ENCODE peak calls at places on chromosomes 11 and 22, in eight cellular contexts. One of them, this sample, is unnamed.

GRCh38 chr11:30333405-30333804 is 10.5 kb downstream of the ARL14EP start:
- DNase-seq in bronchial epithelial cell: peak; percentile 28
- DNase-seq in fibroblast of pulmonary artery: peak; percentile 37
- DNase-seq in choroid plexus epithelial cell: peak; percentile 58
- DNase-seq in lung: no peak
- DNase-seq in CD8-positive, alpha-beta memory T cell: no peak
- DNase-seq in ovary: no peak
- DNase-seq in effector memory CD4-positive, alpha-beta T cell: no peak
- DNase-seq in this sample: peak; percentile 53

GRCh38 chr11:128157423-128158298 is 429.7 kb downstream of the ETS1 start:
- DNase-seq in bronchial epithelial cell: peak; percentile 75
- DNase-seq in fibroblast of pulmonary artery: peak; percentile 89
- DNase-seq in choroid plexus epithelial cell: peak; percentile 90
- DNase-seq in lung: peak; percentile 54
- DNase-seq in CD8-positive, alpha-beta memory T cell: peak; percentile 64
- DNase-seq in ovary: no peak
- DNase-seq in effector memory CD4-positive, alpha-beta T cell: peak; percentile 45
- DNase-seq in this sample: peak; percentile 77

GRCh38 chr22:33909075-33909458 is 11.2 kb downstream of the LARGE1 start:
- DNase-seq in bronchial epithelial cell: no peak
- DNase-seq in fibroblast of pulmonary artery: peak; percentile 60
- DNase-seq in choroid plexus epithelial cell: peak; percentile 75
- DNase-seq in lung: no peak
- DNase-seq in CD8-positive, alpha-beta memory T cell: no peak
- DNase-seq in ovary: peak; percentile 40
- DNase-seq in effector memory CD4-positive, alpha-beta T cell: no peak
- DNase-seq in this sample: no peak

GRCh38 chr11:68763181-68763721 is 11.9 kb upstream of the TESMIN start:
- DNase-seq in bronchial epithelial cell: no peak
- DNase-seq in fibroblast of pulmonary artery: no peak
- DNase-seq in choroid plexus epithelial cell: peak; percentile 19
- DNase-seq in lung: no peak
- DNase-seq in CD8-positive, alpha-beta memory T cell: peak; percentile 4
- DNase-seq in ovary: no peak
- DNase-seq in effector memory CD4-positive, alpha-beta T cell: no peak
- DNase-seq in this sample: no peak

GRCh38 chr11:36153581-36153980 is 135.6 kb downstream of the COMMD9 start:
- DNase-seq in bronchial epithelial cell: no peak
- DNase-seq in fibroblast of pulmonary artery: no peak
- DNase-seq in choroid plexus epithelial cell: peak; percentile 32
- DNase-seq in lung: no peak
- DNase-seq in CD8-positive, alpha-beta memory T cell: no peak
- DNase-seq in ovary: no peak
- DNase-seq in effector memory CD4-positive, alpha-beta T cell: no peak
- DNase-seq in this sample: no peak

GRCh38 chr22:43437871-43438475 is 26.2 kb downstream of the MPPED1 start:
- DNase-seq in bronchial epithelial cell: no peak
- DNase-seq in fibroblast of pulmonary artery: no peak
- DNase-seq in choroid plexus epithelial cell: no peak
- DNase-seq in lung: no peak
- DNase-seq in CD8-positive, alpha-beta memory T cell: no peak
- DNase-seq in ovary: no peak
- DNase-seq in effector memory CD4-positive, alpha-beta T cell: no peak
- DNase-seq in this sample: no peak

GRCh38 chr11:93738647-93739081 is 2.6 kb downstream of the TAF1D start:
- DNase-seq in bronchial epithelial cell: peak; percentile 25
- DNase-seq in fibroblast of pulmonary artery: no peak
- DNase-seq in choroid plexus epithelial cell: peak; percentile 40
- DNase-seq in lung: no peak
- DNase-seq in CD8-positive, alpha-beta memory T cell: no peak
- DNase-seq in ovary: no peak
- DNase-seq in effector memory CD4-positive, alpha-beta T cell: no peak
- DNase-seq in this sample: peak; percentile 59

GRCh38 chr22:27790396-27791216 is 10.9 kb downstream of the MN1 start:
- DNase-seq in bronchial epithelial cell: no peak
- DNase-seq in fibroblast of pulmonary artery: peak; percentile 31
- DNase-seq in choroid plexus epithelial cell: no peak
- DNase-seq in lung: no peak
- DNase-seq in CD8-positive, alpha-beta memory T cell: no peak
- DNase-seq in ovary: no peak
- DNase-seq in effector memory CD4-positive, alpha-beta T cell: no peak
- DNase-seq in this sample: no peak

GRCh38 chr11:44522294-44522693 is 43.2 kb upstream of the CD82 start:
- DNase-seq in bronchial epithelial cell: no peak
- DNase-seq in fibroblast of pulmonary artery: no peak
- DNase-seq in choroid plexus epithelial cell: no peak
- DNase-seq in lung: no peak
- DNase-seq in CD8-positive, alpha-beta memory T cell: no peak
- DNase-seq in ovary: no peak
- DNase-seq in effector memory CD4-positive, alpha-beta T cell: no peak
- DNase-seq in this sample: no peak

GRCh38 chr22:39926175-39927152 is 25.6 kb downstream of the GRAP2 start:
- DNase-seq in bronchial epithelial cell: no peak
- DNase-seq in fibroblast of pulmonary artery: no peak
- DNase-seq in choroid plexus epithelial cell: no peak
- DNase-seq in lung: no peak
- DNase-seq in CD8-positive, alpha-beta memory T cell: no peak
- DNase-seq in ovary: no peak
- DNase-seq in effector memory CD4-positive, alpha-beta T cell: no peak
- DNase-seq in this sample: no peak

GRCh38 chr22:19524170-19525115 is at the start of gene CLDN5:
- DNase-seq in bronchial epithelial cell: no peak
- DNase-seq in fibroblast of pulmonary artery: peak; percentile 19
- DNase-seq in choroid plexus epithelial cell: peak; percentile 39
- DNase-seq in lung: no peak
- DNase-seq in CD8-positive, alpha-beta memory T cell: no peak
- DNase-seq in ovary: no peak
- DNase-seq in effector memory CD4-positive, alpha-beta T cell: no peak
- DNase-seq in this sample: no peak

GRCh38 chr22:35140879-35141745 is 75.2 kb downstream of the ISX start:
- DNase-seq in bronchial epithelial cell: no peak
- DNase-seq in fibroblast of pulmonary artery: no peak
- DNase-seq in choroid plexus epithelial cell: no peak
- DNase-seq in lung: no peak
- DNase-seq in CD8-positive, alpha-beta memory T cell: no peak
- DNase-seq in ovary: no peak
- DNase-seq in effector memory CD4-positive, alpha-beta T cell: no peak
- DNase-seq in this sample: peak; percentile 72

GRCh38 chr11:60852060-60852638 is 3.6 kb downstream of the PTGDR2 start:
- DNase-seq in bronchial epithelial cell: no peak
- DNase-seq in fibroblast of pulmonary artery: no peak
- DNase-seq in choroid plexus epithelial cell: no peak
- DNase-seq in lung: no peak
- DNase-seq in CD8-positive, alpha-beta memory T cell: no peak
- DNase-seq in ovary: no peak
- DNase-seq in effector memory CD4-positive, alpha-beta T cell: no peak
- DNase-seq in this sample: no peak

GRCh38 chr11:91802475-91802874 is 422.1 kb upstream of the FAT3 start:
- DNase-seq in bronchial epithelial cell: no peak
- DNase-seq in fibroblast of pulmonary artery: no peak
- DNase-seq in choroid plexus epithelial cell: no peak
- DNase-seq in lung: no peak
- DNase-seq in CD8-positive, alpha-beta memory T cell: no peak
- DNase-seq in ovary: no peak
- DNase-seq in effector memory CD4-positive, alpha-beta T cell: no peak
- DNase-seq in this sample: no peak

GRCh38 chr11:73376803-73377629 is 817 bp downstream of the RELT start:
- DNase-seq in bronchial epithelial cell: peak; percentile 74
- DNase-seq in fibroblast of pulmonary artery: peak; percentile 73
- DNase-seq in choroid plexus epithelial cell: peak; percentile 83
- DNase-seq in lung: peak; percentile 58
- DNase-seq in CD8-positive, alpha-beta memory T cell: peak; percentile 81
- DNase-seq in ovary: peak; percentile 71
- DNase-seq in effector memory CD4-positive, alpha-beta T cell: peak; percentile 53
- DNase-seq in this sample: peak; percentile 90

GRCh38 chr11:11149671-11150459 is 203.2 kb downstream of the CSNK2A3 start:
- DNase-seq in bronchial epithelial cell: no peak
- DNase-seq in fibroblast of pulmonary artery: no peak
- DNase-seq in choroid plexus epithelial cell: no peak
- DNase-seq in lung: no peak
- DNase-seq in CD8-positive, alpha-beta memory T cell: peak; percentile 69
- DNase-seq in ovary: no peak
- DNase-seq in effector memory CD4-positive, alpha-beta T cell: peak; percentile 41
- DNase-seq in this sample: no peak

GRCh38 chr11:57213282-57214086 is 23.6 kb downstream of the APLNR start:
- DNase-seq in bronchial epithelial cell: no peak
- DNase-seq in fibroblast of pulmonary artery: peak; percentile 55
- DNase-seq in choroid plexus epithelial cell: no peak
- DNase-seq in lung: no peak
- DNase-seq in CD8-positive, alpha-beta memory T cell: no peak
- DNase-seq in ovary: no peak
- DNase-seq in effector memory CD4-positive, alpha-beta T cell: no peak
- DNase-seq in this sample: no peak

GRCh38 chr11:115606223-115607220 is 102.3 kb upstream of the CADM1 start:
- DNase-seq in bronchial epithelial cell: no peak
- DNase-seq in fibroblast of pulmonary artery: peak; percentile 3
- DNase-seq in choroid plexus epithelial cell: peak; percentile 10
- DNase-seq in lung: no peak
- DNase-seq in CD8-positive, alpha-beta memory T cell: no peak
- DNase-seq in ovary: peak; percentile 53
- DNase-seq in effector memory CD4-positive, alpha-beta T cell: no peak
- DNase-seq in this sample: no peak

DNA sequence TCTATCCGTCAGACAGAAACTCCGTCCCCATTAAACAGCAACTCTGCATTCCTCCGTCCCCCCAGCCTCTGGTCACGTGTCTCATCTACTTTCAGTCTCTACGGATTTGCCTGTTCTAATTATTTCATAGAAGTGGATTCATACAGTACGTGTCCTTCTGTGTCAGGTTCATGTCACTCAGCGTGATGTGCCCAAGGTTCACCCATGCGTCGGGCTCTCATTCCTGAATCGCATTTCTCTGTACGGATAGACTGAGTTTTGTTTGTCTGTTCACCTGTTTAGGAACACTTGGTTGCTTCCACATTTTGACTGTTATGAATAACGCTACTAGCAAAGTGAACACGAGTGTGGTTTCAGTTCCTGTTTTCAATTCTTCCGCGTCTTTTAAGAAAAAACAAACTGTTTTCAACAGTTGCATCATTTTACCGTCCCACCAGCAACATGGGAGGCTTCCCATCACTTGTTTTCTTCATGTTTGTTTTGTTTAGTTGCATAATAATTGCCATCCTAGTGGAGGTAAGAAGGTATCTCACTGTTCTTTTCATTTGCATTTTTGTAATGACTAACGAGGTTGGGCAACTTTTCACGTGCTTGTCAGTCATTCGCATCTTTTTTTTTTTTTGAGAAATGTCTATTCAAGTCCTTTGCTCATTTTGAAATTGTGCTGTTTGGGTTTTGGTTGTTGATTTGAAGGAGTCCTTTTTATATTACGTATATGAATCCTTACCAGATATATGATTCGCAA is 8.9 kb upstream of the NLRP6 start:
- DNase-seq in bronchial epithelial cell: peak; percentile 45
- DNase-seq in fibroblast of pulmonary artery: no peak
- DNase-seq in choroid plexus epithelial cell: peak; percentile 26
- DNase-seq in lung: peak; percentile 29
- DNase-seq in CD8-positive, alpha-beta memory T cell: peak; percentile 72
- DNase-seq in ovary: no peak
- DNase-seq in effector memory CD4-positive, alpha-beta T cell: peak; percentile 46
- DNase-seq in this sample: peak; percentile 94
- H3K4me3 ChIP-seq in bronchial epithelial cell: no peak overlapping the region
- H3K4me3 ChIP-seq in fibroblast of pulmonary artery: no peak overlapping the region
- H3K4me3 ChIP-seq in choroid plexus epithelial cell: peak overlapping the region; percentile 35
- H3K4me3 ChIP-seq in lung: peak overlapping the region; percentile 24
- H3K4me3 ChIP-seq in CD8-positive, alpha-beta memory T cell: peak overlapping the region; percentile 49
- H3K4me3 ChIP-seq in ovary: no peak overlapping the region
- H3K4me3 ChIP-seq in effector memory CD4-positive, alpha-beta T cell: peak overlapping the region; percentile 31
- H3K4me3 ChIP-seq in this sample: peak overlapping the region; percentile 63

DNA sequence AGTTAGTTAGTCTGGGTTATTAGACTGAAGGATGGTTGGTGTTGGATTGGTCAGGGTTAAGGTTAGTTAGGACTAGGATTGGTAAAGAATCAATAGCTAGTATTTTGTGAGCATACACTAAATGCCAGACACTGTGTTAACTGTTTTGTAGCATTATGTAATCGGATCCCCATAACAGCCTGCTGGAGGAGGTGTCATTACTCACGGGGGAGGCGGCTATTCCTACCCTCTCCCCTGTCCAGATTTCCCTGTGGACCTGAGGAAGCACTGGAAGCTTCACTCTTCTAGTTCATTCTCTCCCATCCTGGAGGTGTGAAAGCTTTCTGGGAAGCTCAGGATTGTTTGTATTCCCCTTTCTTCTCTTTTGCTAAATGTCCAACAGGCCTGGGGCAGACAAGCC is 40.5 kb upstream of the KCNJ11 start:
- DNase-seq in bronchial epithelial cell: no peak
- DNase-seq in fibroblast of pulmonary artery: no peak
- DNase-seq in choroid plexus epithelial cell: no peak
- DNase-seq in lung: no peak
- DNase-seq in CD8-positive, alpha-beta memory T cell: no peak
- DNase-seq in ovary: no peak
- DNase-seq in effector memory CD4-positive, alpha-beta T cell: no peak
- DNase-seq in this sample: no peak
- H3K4me3 ChIP-seq in bronchial epithelial cell: no peak overlapping the region
- H3K4me3 ChIP-seq in fibroblast of pulmonary artery: no peak overlapping the region
- H3K4me3 ChIP-seq in choroid plexus epithelial cell: no peak overlapping the region
- H3K4me3 ChIP-seq in lung: no peak overlapping the region
- H3K4me3 ChIP-seq in CD8-positive, alpha-beta memory T cell: no peak overlapping the region
- H3K4me3 ChIP-seq in ovary: no peak overlapping the region
- H3K4me3 ChIP-seq in effector memory CD4-positive, alpha-beta T cell: no peak overlapping the region
- H3K4me3 ChIP-seq in this sample: no peak overlapping the region

DNA sequence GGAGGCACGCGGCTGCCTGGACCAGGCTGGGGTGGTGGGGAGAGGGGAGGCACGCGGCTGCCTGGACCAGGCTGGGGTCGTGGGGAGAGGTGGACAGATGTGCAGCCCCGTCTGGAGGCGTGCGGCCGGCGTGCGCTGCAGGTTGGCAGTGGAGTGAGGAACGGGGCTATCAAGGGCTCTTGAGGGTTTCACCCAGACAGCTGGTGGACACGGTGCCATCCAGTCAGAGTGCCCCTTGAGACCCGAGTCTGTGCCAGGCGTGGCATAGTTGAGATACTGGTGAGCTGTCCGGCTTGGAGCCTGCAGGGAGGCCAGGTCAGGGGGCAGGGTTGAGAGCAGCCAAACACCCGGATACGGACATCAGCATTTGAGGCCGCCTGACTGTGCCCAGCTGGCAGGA is 1.5 kb upstream of the GRAMD4 start:
- DNase-seq in bronchial epithelial cell: no peak
- DNase-seq in fibroblast of pulmonary artery: no peak
- DNase-seq in choroid plexus epithelial cell: no peak
- DNase-seq in lung: peak; percentile 74
- DNase-seq in CD8-positive, alpha-beta memory T cell: no peak
- DNase-seq in ovary: no peak
- DNase-seq in effector memory CD4-positive, alpha-beta T cell: no peak
- DNase-seq in this sample: no peak
- H3K4me3 ChIP-seq in bronchial epithelial cell: no peak overlapping the region
- H3K4me3 ChIP-seq in fibroblast of pulmonary artery: no peak overlapping the region
- H3K4me3 ChIP-seq in choroid plexus epithelial cell: no peak overlapping the region
- H3K4me3 ChIP-seq in lung: no peak overlapping the region
- H3K4me3 ChIP-seq in CD8-positive, alpha-beta memory T cell: no peak overlapping the region
- H3K4me3 ChIP-seq in ovary: no peak overlapping the region
- H3K4me3 ChIP-seq in effector memory CD4-positive, alpha-beta T cell: no peak overlapping the region
- H3K4me3 ChIP-seq in this sample: no peak overlapping the region

DNA sequence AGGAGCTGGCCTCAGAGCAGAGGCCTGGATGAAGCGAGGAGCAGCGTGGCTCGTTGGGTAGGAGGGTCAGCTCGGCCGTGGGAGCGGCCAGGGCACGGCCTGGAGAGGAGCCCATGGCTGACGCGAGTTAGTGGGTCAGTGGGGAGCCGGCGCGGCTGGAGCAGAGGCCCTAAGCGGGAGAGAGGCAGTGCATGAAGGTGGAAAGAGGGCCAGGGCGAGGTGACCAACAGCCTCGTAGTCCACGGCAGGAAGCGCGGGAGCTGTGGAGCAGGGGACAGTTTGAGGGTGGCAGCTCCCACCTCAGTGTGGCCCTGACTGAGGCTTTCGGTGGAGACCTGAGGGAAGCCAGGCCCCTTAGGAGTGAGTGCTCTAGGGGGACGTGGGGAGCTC is 24.1 kb downstream of the DCPS start:
- DNase-seq in bronchial epithelial cell: no peak
- DNase-seq in fibroblast of pulmonary artery: no peak
- DNase-seq in choroid plexus epithelial cell: no peak
- DNase-seq in lung: no peak
- DNase-seq in CD8-positive, alpha-beta memory T cell: no peak
- DNase-seq in ovary: no peak
- DNase-seq in effector memory CD4-positive, alpha-beta T cell: no peak
- DNase-seq in this sample: no peak
- H3K4me3 ChIP-seq in bronchial epithelial cell: no peak overlapping the region
- H3K4me3 ChIP-seq in fibroblast of pulmonary artery: no peak overlapping the region
- H3K4me3 ChIP-seq in choroid plexus epithelial cell: no peak overlapping the region
- H3K4me3 ChIP-seq in lung: no peak overlapping the region
- H3K4me3 ChIP-seq in CD8-positive, alpha-beta memory T cell: no peak overlapping the region
- H3K4me3 ChIP-seq in ovary: no peak overlapping the region
- H3K4me3 ChIP-seq in effector memory CD4-positive, alpha-beta T cell: no peak overlapping the region
- H3K4me3 ChIP-seq in this sample: no peak overlapping the region

This sample was measured in Karpas-422.